ENCODE peak calls at places on chromosomes 7 and 10, in seven cellular contexts. L is fibroblast of villous mesenchyme, Y is left ventricle myocardium inferior, J is psoas muscle, X is foreskin fibroblast, T is hepatocyte, G is mesothelial cell of epicardium. I is an unnamed sample.

GRCh38 chr7:32250494-32251260 is 180.5 kb upstream of the PDE1C start:
- DNase-seq in L (no peak), Y (no peak), J (no peak), X (no peak), T (no peak), G (no peak), I (no peak)

GRCh38 chr10:8532647-8533046 is 478.2 kb downstream of the GATA3 start:
- DNase-seq in L (no peak), Y (no peak), J (no peak), X (no peak), T (no peak), G (no peak), I (no peak)

GRCh38 chr7:7816816-7817536 is 98.6 kb upstream of the RPA3 start:
- DNase-seq in L (no peak), Y (no peak), J (no peak), X (no peak), T (no peak), G (no peak), I (no peak)

GRCh38 chr10:103758294-103758681 is 97.1 kb downstream of the SH3PXD2A start:
- DNase-seq in L (no peak), Y (no peak), J (no peak), X (peak; percentile 53), T (no peak), G (no peak), I (peak; percentile 25)

GRCh38 chr10:27744478-27745379 is 890 bp downstream of the MKX start:
- DNase-seq in L (peak; percentile 13), Y (peak; percentile 15), J (peak; percentile 29), X (no peak), T (peak; percentile 72), G (peak; percentile 64), I (peak; percentile 75)

GRCh38 chr7:42264702-42265101 is 27.7 kb upstream of the GLI3 start:
- DNase-seq in L (no peak), Y (no peak), J (no peak), X (no peak), T (no peak), G (no peak), I (no peak)

GRCh38 chr7:2668401-2668800 is 19.6 kb upstream of the AMZ1 start:
- DNase-seq in L (peak; percentile 81), Y (no peak), J (no peak), X (peak; percentile 46), T (no peak), G (no peak), I (peak; percentile 40)

GRCh38 chr10:78199759-78200158 is 166.1 kb downstream of the RPS24 start:
- DNase-seq in L (no peak), Y (no peak), J (no peak), X (no peak), T (no peak), G (no peak), I (no peak)

GRCh38 chr7:28840515-28841125 is 117.5 kb downstream of the TRIL start:
- DNase-seq in L (peak; percentile 30), Y (no peak), J (no peak), X (no peak), T (peak; percentile 23), G (no peak), I (peak; percentile 12)

GRCh38 chr7:27168265-27168947 is 3.1 kb upstream of the HOXA9 start:
- DNase-seq in L (peak; percentile 86), Y (peak; percentile 7), J (no peak), X (no peak), T (no peak), G (no peak), I (peak; percentile 70)

GRCh38 chr10:17074548-17074860 is 55.1 kb downstream of the CUBN start:
- DNase-seq in L (no peak), Y (no peak), J (no peak), X (no peak), T (no peak), G (no peak), I (peak; percentile 56)

GRCh38 chr7:129271500-129272355 is 46.9 kb downstream of the AHCYL2 start:
- DNase-seq in L (peak; percentile 69), Y (no peak), J (no peak), X (peak; percentile 30), T (peak; percentile 58), G (no peak), I (peak; percentile 47)

GRCh38 chr10:124026337-124026939 is 67.0 kb downstream of the CHST15 start:
- DNase-seq in L (no peak), Y (no peak), J (no peak), X (no peak), T (no peak), G (no peak), I (no peak)

GRCh38 chr7:30285067-30285530 is 702 bp downstream of the ZNRF2 start:
- DNase-seq in L (no peak), Y (peak; percentile 40), J (peak; percentile 56), X (peak; percentile 18), T (peak; percentile 76), G (peak; percentile 49), I (no peak)

GRCh38 chr10:3764626-3765375 is 20.2 kb downstream of the KLF6 start:
- DNase-seq in L (no peak), Y (no peak), J (no peak), X (no peak), T (no peak), G (no peak), I (no peak)

GRCh38 chr7:138865843-138866242 is 67.8 kb upstream of the ATP6V0A4 start:
- DNase-seq in L (no peak), Y (no peak), J (no peak), X (no peak), T (no peak), G (no peak), I (no peak)

GRCh38 chr10:33772370-33773331 is 438.2 kb upstream of the NRP1 start:
- DNase-seq in L (no peak), Y (no peak), J (peak; percentile 34), X (no peak), T (peak; percentile 18), G (no peak), I (no peak)

GRCh38 chr10:109968954-109969644 is 38.7 kb upstream of the ADD3 start:
- DNase-seq in L (peak; percentile 37), Y (no peak), J (no peak), X (no peak), T (no peak), G (no peak), I (no peak)

GRCh38 chr7:22730921-22731654 is 4.1 kb downstream of the IL6 start:
- DNase-seq in L (peak; percentile 64), Y (no peak), J (no peak), X (peak; percentile 89), T (no peak), G (no peak), I (peak; percentile 95)

GRCh38 chr7:22733761-22734160 is 6.8 kb downstream of the IL6 start:
- DNase-seq in L (no peak), Y (no peak), J (no peak), X (no peak), T (no peak), G (no peak), I (no peak)

GRCh38 chr7:22731781-22732180 is 4.8 kb downstream of the IL6 start:
- DNase-seq in L (no peak), Y (no peak), J (no peak), X (no peak), T (no peak), G (no peak), I (no peak)

GRCh38 chr7:22729180-22729579 is 2.2 kb downstream of the IL6 start:
- DNase-seq in L (no peak), Y (no peak), J (no peak), X (no peak), T (no peak), G (no peak), I (no peak)

GRCh38 chr7:22732556-22733126 is 5.6 kb downstream of the IL6 start:
- DNase-seq in L (peak; percentile 26), Y (no peak), J (no peak), X (no peak), T (no peak), G (no peak), I (peak; percentile 42)
- TF ChIP-seq CTCF in L (peak; percentile 27), Y (peak; percentile 33), J (peak; percentile 8), X (peak; percentile 22), T (peak; percentile 28), G (no peak), I (peak; percentile 68)

DNA sequence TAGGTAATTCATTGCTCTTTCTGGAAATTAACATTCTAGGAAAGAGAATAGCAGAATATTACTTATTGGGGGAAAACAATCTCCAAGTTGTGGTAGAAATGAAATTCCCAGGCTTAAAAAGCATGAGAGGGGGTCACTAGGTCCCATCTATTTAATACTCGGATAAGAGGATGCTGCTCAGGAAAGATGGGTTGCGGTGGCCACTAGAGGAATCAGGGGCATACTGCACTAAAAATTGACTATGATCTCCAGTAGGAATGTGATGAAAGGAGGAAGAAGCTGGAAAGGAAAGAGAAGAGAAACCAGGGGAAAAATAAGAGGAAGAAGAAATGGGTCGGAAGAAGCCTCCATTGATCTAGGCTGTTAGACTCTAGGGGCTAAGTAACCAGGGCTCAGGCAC is 192.8 kb downstream of the GPAM start:
- DNase-seq in L (no peak), Y (no peak), J (no peak), X (no peak), T (no peak), G (no peak), I (no peak)
- TF ChIP-seq CTCF in L (no peak), Y (peak; percentile 13), J (no peak), X (no peak), T (peak; percentile 24), G (no peak), I (no peak)

GRCh38 chr10:95196053-95196452 is 2.0 kb downstream of the ACSM6 start:
- DNase-seq in L (no peak), Y (no peak), J (no peak), X (no peak), T (no peak), G (no peak), I (no peak)

DNA sequence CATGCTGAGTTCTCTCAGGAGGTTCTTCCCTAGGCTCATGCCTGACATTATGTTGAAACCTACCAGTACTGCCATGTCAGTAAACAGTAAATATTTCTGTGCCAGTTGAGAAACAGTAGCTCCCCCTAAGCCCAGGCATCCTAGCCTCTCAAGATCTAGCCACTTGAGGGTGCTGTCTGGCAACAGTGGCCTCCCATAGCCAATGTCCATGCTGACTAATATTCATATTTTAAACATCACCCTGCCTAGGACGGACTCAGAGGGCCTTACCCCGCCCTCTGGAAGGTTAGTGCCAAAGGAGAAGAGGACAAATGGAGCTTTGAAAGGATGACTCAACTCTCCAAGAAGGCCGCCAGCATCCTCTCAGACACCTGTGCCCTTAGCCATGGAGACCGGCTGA is 7.7 kb downstream of the ACSM6 start:
- DNase-seq in L (peak; percentile 56), Y (no peak), J (no peak), X (no peak), T (no peak), G (no peak), I (peak; percentile 73)
- TF ChIP-seq CTCF in L (peak; percentile 70), Y (peak; percentile 16), J (no peak), X (peak; percentile 41), T (no peak), G (no peak), I (peak; percentile 81)

DNA sequence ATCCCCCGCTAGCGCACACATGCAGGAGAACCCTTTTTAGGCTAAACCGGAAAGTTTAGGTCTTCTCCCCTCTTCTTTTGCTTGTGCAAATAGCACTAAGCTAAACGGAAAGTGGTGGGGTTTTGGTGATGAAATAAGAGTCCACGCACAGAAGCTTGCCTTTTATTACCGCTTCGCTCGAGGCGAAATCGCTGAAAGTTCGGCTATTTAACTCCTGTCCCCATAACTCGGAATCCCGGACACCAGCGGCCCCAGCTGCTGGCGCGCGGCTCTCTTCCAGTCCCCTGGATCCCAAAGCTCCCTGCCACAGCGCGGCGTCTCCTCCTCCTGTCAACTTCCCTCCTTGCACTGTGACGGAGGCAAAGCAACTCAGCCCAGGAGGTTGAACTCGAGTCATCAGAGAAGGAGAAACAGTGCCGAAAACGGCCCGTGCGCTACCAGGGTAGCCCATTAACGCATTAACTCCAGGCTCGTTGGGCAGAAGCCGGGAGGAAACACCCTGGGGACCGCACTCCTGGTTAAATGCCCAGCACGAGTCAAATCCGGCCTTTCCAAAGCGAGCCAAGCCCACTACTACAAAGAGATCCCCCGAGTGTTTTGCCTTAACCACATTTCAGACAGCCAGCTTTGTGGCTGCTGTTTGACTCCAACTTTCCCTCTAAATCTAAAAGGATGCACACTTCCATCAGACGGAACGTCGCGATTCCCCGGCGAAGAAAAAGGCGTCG is 1.3 kb downstream of the SEMA3D start:
- DNase-seq in L (peak; percentile 44), Y (peak; percentile 43), J (peak; percentile 30), X (peak; percentile 74), T (peak; percentile 78), G (peak; percentile 65), I (peak; percentile 82)
- TF ChIP-seq CTCF in L (no peak), Y (peak; percentile 7), J (no peak), X (peak; percentile 46), T (peak; percentile 31), G (no peak), I (peak; percentile 47)